ENCODE peak calls at places on chromosomes 1 and 21, in six cellular contexts. D, T, K, X, V and J are unnamed samples.

GRCh38 chr1:228165372-228166169 is at the start of gene IBA57:
- DNase-seq in D (peak), T (peak), K (peak), X (peak), V (peak), J (peak)

GRCh38 chr1:66266350-66266749 is 267.6 kb upstream of the SGIP1 start:
- DNase-seq in D (no peak), T (no peak), K (no peak), X (no peak), V (no peak), J (no peak)

GRCh38 chr1:36458910-36459309 is 5.3 kb downstream of the MRPS15 start:
- DNase-seq in D (no peak), T (no peak), K (no peak), X (no peak), V (no peak), J (no peak)

GRCh38 chr1:231357831-231358354 is 19.8 kb downstream of the SPRTN start:
- DNase-seq in D (peak), T (peak), K (peak), X (no peak), V (no peak), J (no peak)

GRCh38 chr1:150194381-150195031 is 41.4 kb downstream of the ANP32E start:
- DNase-seq in D (peak), T (no peak), K (no peak), X (no peak), V (peak), J (no peak)

GRCh38 chr1:224755586-224755985 is 139.5 kb downstream of the CNIH3 start:
- DNase-seq in D (no peak), T (no peak), K (no peak), X (no peak), V (no peak), J (no peak)

GRCh38 chr1:10779841-10780240 is 16.6 kb downstream of the CASZ1 start:
- DNase-seq in D (no peak), T (no peak), K (no peak), X (no peak), V (no peak), J (no peak)

GRCh38 chr1:12540580-12541273 is 77.3 kb downstream of the DHRS3 start:
- DNase-seq in D (no peak), T (no peak), K (no peak), X (no peak), V (no peak), J (no peak)

GRCh38 chr1:163436133-163436532 is 114.4 kb downstream of the NUF2 start:
- DNase-seq in D (no peak), T (no peak), K (no peak), X (no peak), V (no peak), J (no peak)

GRCh38 chr1:72845342-72845741 is 563.0 kb upstream of the NEGR1 start:
- DNase-seq in D (peak), T (peak), K (peak), X (no peak), V (no peak), J (no peak)

GRCh38 chr1:38872401-38873026 is 634 bp downstream of the MYCBP start:
- DNase-seq in D (peak), T (peak), K (peak), X (no peak), V (no peak), J (no peak)

GRCh38 chr1:230105245-230105753 is 38.3 kb downstream of the GALNT2 start:
- DNase-seq in D (no peak), T (no peak), K (no peak), X (no peak), V (no peak), J (no peak)
- H3K4me3 ChIP-seq in D (peak), T (no peak), K (no peak), X (no peak), V (no peak), J (no peak)

GRCh38 chr1:118960026-118960561 is 28.0 kb downstream of the TBX15 start:
- DNase-seq in D (no peak), T (no peak), K (peak), X (peak), V (no peak), J (no peak)

GRCh38 chr1:118963138-118963455 is 25.0 kb downstream of the TBX15 start:
- DNase-seq in D (no peak), T (no peak), K (no peak), X (no peak), V (no peak), J (no peak)

GRCh38 chr1:118960567-118961136 is 27.5 kb downstream of the TBX15 start:
- DNase-seq in D (peak), T (no peak), K (peak), X (no peak), V (peak), J (no peak)

GRCh38 chr1:118961156-118961555 is 27.0 kb downstream of the TBX15 start:
- DNase-seq in D (no peak), T (no peak), K (no peak), X (no peak), V (no peak), J (no peak)

DNA sequence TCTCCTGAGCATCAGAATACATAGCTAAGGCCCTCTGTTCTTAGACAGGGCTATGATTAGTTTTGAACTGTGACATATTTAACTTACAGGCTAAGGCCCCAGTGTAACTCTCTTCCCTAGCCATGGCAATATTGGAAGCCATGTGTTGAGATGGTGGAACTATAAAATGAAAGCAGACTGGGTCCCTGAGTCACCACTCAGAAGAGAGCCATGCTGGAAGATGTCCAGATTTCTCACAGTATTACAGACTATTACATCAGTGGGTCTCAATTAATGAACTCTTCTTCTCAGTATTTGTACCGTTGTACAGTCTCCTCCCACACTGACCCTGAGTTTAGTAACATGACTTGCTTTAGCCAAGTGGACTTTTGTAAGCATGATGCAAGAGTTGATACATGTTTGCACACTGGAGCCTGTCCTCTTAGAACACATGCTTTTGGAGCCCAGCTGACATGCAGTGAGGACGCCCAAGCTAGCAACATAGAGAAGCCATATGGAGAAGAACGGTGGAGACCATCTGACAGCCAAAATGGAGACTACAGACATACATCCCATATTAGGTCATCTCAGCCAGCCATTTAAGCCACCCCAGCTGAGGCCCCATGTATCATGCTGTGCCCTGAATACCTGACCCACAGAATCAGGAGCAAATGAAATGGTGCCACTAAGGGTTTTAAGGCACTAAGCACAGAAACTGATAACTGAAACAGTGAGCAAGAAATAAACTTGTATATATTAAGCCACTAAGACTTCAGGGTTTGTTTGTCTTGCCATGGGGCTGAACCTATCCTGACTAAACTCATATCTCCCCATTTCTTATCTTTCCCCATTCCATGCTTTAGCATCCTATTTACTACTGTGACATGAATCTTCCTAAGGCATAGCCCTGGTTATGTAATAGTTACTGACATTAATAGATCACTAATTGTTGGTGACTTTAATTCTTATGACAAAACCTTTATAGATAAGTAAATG is 24.4 kb downstream of the TBX15 start:
- DNase-seq in D (peak), T (no peak), K (no peak), X (no peak), V (peak), J (peak)
- H3K4me3 ChIP-seq in D (no peak), T (no peak), K (no peak), X (no peak), V (no peak), J (no peak)

GRCh38 chr1:167798951-167799350 is 77.2 kb downstream of the MPZL1 start:
- DNase-seq in D (no peak), T (no peak), K (no peak), X (no peak), V (no peak), J (no peak)

GRCh38 chr1:167795810-167796740 is 74.3 kb downstream of the MPZL1 start:
- DNase-seq in D (peak), T (peak), K (peak), X (no peak), V (no peak), J (no peak)

GRCh38 chr1:167799747-167800146 is 78.0 kb downstream of the MPZL1 start:
- DNase-seq in D (no peak), T (no peak), K (no peak), X (no peak), V (no peak), J (no peak)

GRCh38 chr1:167794043-167794442 is 72.3 kb downstream of the MPZL1 start:
- DNase-seq in D (no peak), T (no peak), K (no peak), X (no peak), V (no peak), J (no peak)

DNA sequence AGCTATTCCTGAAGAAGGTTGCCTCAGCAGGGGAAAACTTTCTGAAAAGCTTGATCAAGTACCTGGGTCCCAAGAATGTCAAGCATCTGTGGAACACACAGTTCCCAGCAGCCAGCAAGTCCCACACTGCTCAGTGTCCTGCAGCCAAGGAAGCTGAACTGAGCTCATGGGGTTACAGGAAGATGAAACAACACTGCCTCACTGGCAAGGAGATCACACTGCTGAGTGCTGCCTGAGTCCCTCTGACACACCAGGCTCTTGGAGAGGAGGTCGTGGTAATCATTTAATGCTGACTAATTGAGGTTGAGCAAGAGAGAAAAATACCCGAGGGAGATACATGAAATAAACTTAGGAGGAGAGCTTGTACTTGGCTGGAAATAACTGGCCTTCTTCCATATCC is 75.2 kb downstream of the MPZL1 start:
- DNase-seq in D (peak), T (peak), K (peak), X (no peak), V (peak), J (peak)
- H3K4me3 ChIP-seq in D (peak), T (no peak), K (no peak), X (no peak), V (no peak), J (no peak)

GRCh38 chr1:115086176-115086830 is 3.0 kb downstream of the TSPAN2 start:
- DNase-seq in D (no peak), T (no peak), K (no peak), X (no peak), V (no peak), J (no peak)
- H3K4me3 ChIP-seq in D (no peak), T (no peak), K (no peak), X (no peak), V (no peak), J (no peak)

GRCh38 chr21:43300496-43301423 is 126.2 kb downstream of the SIK1 start:
- DNase-seq in D (peak), T (no peak), K (no peak), X (no peak), V (no peak), J (no peak)

GRCh38 chr21:43301424-43302355 is 125.2 kb downstream of the SIK1 start:
- DNase-seq in D (no peak), T (no peak), K (no peak), X (no peak), V (no peak), J (no peak)

GRCh38 chr21:43298546-43299440 is 128.1 kb downstream of the SIK1 start:
- DNase-seq in D (no peak), T (no peak), K (no peak), X (no peak), V (no peak), J (no peak)

GRCh38 chr21:43297989-43298388 is 128.9 kb downstream of the SIK1 start:
- DNase-seq in D (no peak), T (no peak), K (no peak), X (no peak), V (no peak), J (no peak)

DNA sequence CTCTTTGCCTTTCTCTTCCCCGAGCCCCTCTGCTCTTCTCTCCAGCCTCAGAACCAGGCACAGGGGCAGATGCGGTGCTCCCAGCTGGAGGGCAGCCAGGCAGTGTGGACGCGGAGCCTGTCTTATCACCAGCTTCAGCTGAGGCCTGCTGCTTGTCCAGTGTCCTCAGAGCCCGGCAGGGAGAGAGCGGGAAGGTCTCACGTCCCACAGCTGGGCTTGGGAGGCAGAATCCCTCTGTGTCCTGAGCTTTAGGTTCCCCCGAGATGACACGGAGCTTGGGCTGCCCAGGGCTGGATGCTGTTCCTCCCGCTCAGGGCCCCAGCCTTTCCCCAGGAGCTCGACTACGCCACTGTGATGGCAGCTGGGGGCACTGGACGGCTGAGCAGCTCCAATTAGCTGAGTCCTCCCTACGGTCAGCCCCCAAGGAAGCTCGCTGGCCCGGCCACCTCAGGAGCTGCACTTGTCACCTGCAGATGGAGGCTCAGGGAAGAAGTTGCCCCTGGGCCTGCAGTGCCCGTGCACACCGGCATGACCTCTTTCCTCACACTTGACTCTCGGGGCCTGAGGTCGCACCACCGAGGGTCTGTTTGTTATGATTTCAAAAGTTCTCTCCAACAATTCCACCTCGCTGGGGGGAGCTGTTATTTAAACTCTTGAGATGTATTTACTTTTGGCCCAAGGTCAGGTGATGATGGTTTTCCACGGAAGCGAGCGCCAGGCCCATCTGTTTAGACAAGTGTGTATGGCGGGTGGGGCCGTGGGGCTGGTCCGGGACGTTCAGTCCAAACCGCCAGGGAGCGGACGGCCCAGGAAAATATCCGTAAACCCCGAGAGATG is 127.3 kb downstream of the SIK1 start:
- DNase-seq in D (no peak), T (no peak), K (no peak), X (no peak), V (no peak), J (no peak)
- H3K4me3 ChIP-seq in D (no peak), T (no peak), K (no peak), X (no peak), V (no peak), J (no peak)

GRCh38 chr1:153860285-153860684 is 62.5 kb downstream of the GATAD2B start:
- DNase-seq in D (no peak), T (no peak), K (no peak), X (no peak), V (no peak), J (no peak)

GRCh38 chr1:153869486-153869885 is 53.3 kb downstream of the GATAD2B start:
- DNase-seq in D (no peak), T (no peak), K (no peak), X (no peak), V (no peak), J (no peak)

DNA sequence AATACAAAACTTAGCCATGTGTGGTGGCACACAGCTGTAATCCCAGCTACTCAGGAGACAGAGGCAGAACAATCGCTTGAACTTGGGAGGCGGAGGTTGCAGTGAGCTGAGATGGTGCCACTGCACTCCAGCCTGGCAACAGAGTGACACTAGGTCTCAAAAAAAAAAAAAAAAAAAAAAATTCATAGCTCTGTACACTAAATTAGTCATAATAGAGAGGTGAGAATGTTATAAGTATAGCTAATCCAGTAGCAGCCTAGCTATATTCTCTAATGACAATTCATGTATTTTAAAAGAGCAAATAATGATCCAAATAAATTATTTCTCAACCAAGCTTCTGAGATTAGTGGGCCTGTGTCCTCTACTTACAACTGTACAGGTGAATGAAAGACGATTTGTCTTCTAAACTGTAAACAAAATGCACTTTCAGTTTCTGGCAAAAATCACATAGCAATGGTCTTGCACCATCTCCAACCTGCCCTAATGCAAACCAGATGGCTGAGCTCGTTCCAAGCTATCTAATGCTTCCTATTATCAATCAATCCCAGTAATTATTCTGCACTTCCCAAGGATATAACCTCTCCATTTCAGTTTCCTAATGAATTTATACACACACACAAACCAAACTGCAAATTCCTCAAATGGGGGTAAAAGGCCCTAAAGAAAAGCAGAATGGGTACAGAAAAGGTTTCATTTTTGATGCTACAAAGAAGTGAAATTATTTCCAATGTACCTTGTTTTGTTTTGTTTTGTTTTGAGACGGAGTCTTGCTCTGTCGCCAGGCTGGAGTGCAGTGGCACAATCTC is 56.5 kb downstream of the GATAD2B start:
- DNase-seq in D (peak), T (no peak), K (no peak), X (no peak), V (no peak), J (peak)
- H3K4me3 ChIP-seq in D (no peak), T (no peak), K (no peak), X (no peak), V (no peak), J (no peak)

GRCh38 chr1:212666116-212666775 is 33.4 kb downstream of the BATF3 start:
- DNase-seq in D (no peak), T (no peak), K (no peak), X (peak), V (peak), J (no peak)

GRCh38 chr1:212668477-212668876 is 31.2 kb downstream of the BATF3 start:
- DNase-seq in D (no peak), T (no peak), K (no peak), X (peak), V (peak), J (no peak)

GRCh38 chr1:212667223-212668139 is 32.2 kb downstream of the BATF3 start:
- DNase-seq in D (peak), T (peak), K (peak), X (peak), V (peak), J (peak)

GRCh38 chr1:212665241-212666115 is 34.2 kb downstream of the BATF3 start:
- DNase-seq in D (peak), T (peak), K (peak), X (peak), V (peak), J (no peak)

DNA sequence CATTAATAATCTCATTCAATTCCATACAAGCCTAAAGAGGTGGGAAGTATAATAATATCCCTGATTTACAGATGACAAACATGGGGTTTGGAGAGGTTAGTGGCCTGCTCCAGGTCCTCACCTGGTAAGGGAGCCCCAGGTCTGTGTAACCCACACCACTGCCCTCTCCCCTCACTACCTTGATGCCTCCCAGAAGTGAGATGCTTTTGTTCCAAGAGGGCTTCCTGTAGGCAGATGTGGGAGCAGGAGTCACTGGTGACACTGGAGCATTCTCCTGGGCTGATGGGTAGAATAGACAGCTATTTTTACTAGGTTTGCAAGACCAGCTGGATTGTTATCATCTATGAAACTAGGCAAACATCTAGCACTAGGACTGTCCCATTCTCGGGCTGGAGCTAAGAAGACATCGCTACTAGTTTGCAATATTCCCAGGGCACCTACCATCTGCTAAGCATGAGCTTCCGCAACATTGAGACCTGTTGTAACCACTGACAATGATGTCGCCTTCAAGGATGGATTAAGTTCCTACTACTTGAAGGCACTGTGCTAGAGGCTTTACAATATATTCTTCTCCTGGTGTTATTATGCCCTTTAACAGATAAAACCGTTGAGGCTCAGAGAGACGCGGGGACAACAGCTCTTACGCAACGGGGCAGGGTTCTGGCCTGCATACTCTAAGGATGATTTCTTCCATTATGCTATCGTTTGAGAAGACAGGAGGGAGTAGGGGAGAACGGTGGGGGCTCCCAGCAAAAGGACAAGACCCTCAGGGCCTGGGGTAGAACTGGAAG is 35.0 kb downstream of the BATF3 start:
- DNase-seq in D (no peak), T (no peak), K (no peak), X (peak), V (peak), J (no peak)
- H3K4me3 ChIP-seq in D (no peak), T (no peak), K (peak), X (no peak), V (no peak), J (no peak)